ENCODE peak calls at places on chromosomes 2 and 18, in ten cellular contexts. H is cardiac muscle cell; Y is amniotic epithelial cell; X is stimulated activated CD4-positive, alpha-beta T cell treated with anti-CD3 and anti-CD28 coated beads, TNF-alpha, amount 100 ng/mL, for 1 hour; F is nucleus accumbens; U is type B pancreatic cell; R is GM06990; T is HS-5; S is GM20000; C is ecto neural progenitor cell. A is an unnamed sample.

GRCh38 chr2:85485815-85486214 is 53.2 kb upstream of the MAT2A start:
- DNase-seq in H (peak), Y (peak), X (no peak), F (no peak), U (no peak), R (no peak), T (no peak), S (no peak), C (no peak), A (no peak)

GRCh38 chr2:72859831-72860262 is 27.4 kb upstream of the SPR start:
- DNase-seq in H (peak), Y (peak), X (no peak), F (peak), U (no peak), R (peak), T (no peak), S (peak), C (peak), A (peak)

GRCh38 chr2:26529406-26530070 is 51.6 kb upstream of the OTOF start:
- DNase-seq in H (no peak), Y (no peak), X (no peak), F (no peak), U (no peak), R (no peak), T (no peak), S (no peak), C (no peak), A (no peak)

GRCh38 chr2:150234787-150235512 is 252.5 kb downstream of the RND3 start:
- DNase-seq in H (peak), Y (peak), X (no peak), F (no peak), U (no peak), R (no peak), T (peak), S (no peak), C (no peak), A (no peak)

GRCh38 chr2:47601518-47602015 is 181.4 kb upstream of the MSH6 start:
- DNase-seq in H (no peak), Y (no peak), X (no peak), F (no peak), U (no peak), R (no peak), T (no peak), S (no peak), C (no peak), A (no peak)

GRCh38 chr2:235826791-235827190 is 332.9 kb downstream of the AGAP1 start:
- DNase-seq in H (no peak), Y (no peak), X (no peak), F (no peak), U (no peak), R (no peak), T (no peak), S (no peak), C (no peak), A (no peak)

GRCh38 chr18:45110577-45111506 is 430.2 kb downstream of the SETBP1 start:
- DNase-seq in H (peak), Y (no peak), X (no peak), F (no peak), U (no peak), R (no peak), T (no peak), S (no peak), C (no peak), A (no peak)

GRCh38 chr18:8548186-8548585 is 61.1 kb upstream of the RAB12 start:
- DNase-seq in H (peak), Y (peak), X (no peak), F (no peak), U (no peak), R (no peak), T (peak), S (no peak), C (no peak), A (no peak)

GRCh38 chr18:58058720-58059119 is 14.7 kb downstream of the NEDD4L start:
- DNase-seq in H (no peak), Y (peak), X (no peak), F (no peak), U (no peak), R (no peak), T (no peak), S (no peak), C (no peak), A (no peak)

GRCh38 chr2:239774933-239775622 is 250.1 kb downstream of the NDUFA10 start:
- DNase-seq in H (no peak), Y (no peak), X (no peak), F (no peak), U (no peak), R (no peak), T (no peak), S (no peak), C (peak), A (no peak)

GRCh38 chr2:121363632-121364420 is 78.8 kb upstream of the TFCP2L1 start:
- DNase-seq in H (no peak), Y (peak), X (no peak), F (no peak), U (no peak), R (no peak), T (no peak), S (no peak), C (no peak), A (no peak)

GRCh38 chr2:118861741-118862140 is 14.3 kb upstream of the EN1 start:
- DNase-seq in H (no peak), Y (no peak), X (no peak), F (no peak), U (no peak), R (no peak), T (peak), S (no peak), C (no peak), A (no peak)

GRCh38 chr2:44932079-44932478 is 9.4 kb upstream of the SIX3 start:
- DNase-seq in H (no peak), Y (no peak), X (no peak), F (no peak), U (no peak), R (no peak), T (no peak), S (peak), C (peak), A (no peak)

GRCh38 chr2:82320296-82320695 is 2015.7 kb upstream of the LRRTM1 start:
- DNase-seq in H (no peak), Y (no peak), X (no peak), F (no peak), U (no peak), R (no peak), T (no peak), S (no peak), C (no peak), A (no peak)

GRCh38 chr2:44155577-44156446 is 12.9 kb upstream of the PPM1B start:
- DNase-seq in H (no peak), Y (peak), X (no peak), F (no peak), U (no peak), R (no peak), T (no peak), S (no peak), C (no peak), A (no peak)

GRCh38 chr2:179455824-179456223 is 191.2 kb upstream of the SESTD1 start:
- DNase-seq in H (no peak), Y (no peak), X (no peak), F (no peak), U (no peak), R (no peak), T (no peak), S (no peak), C (no peak), A (no peak)

GRCh38 chr2:172613035-172613434 is 57.1 kb downstream of the PDK1 start:
- DNase-seq in H (peak), Y (peak), X (no peak), F (no peak), U (no peak), R (no peak), T (no peak), S (no peak), C (peak), A (no peak)

GRCh38 chr18:26981373-26982082 is 116.0 kb upstream of the AQP4 start:
- DNase-seq in H (no peak), Y (no peak), X (no peak), F (no peak), U (no peak), R (no peak), T (no peak), S (no peak), C (no peak), A (no peak)

GRCh38 chr2:217987391-217987790 is 15.4 kb downstream of the TNS1 start:
- DNase-seq in H (no peak), Y (no peak), X (no peak), F (no peak), U (no peak), R (no peak), T (no peak), S (no peak), C (no peak), A (no peak)

GRCh38 chr2:216560695-216561370 is 62.2 kb downstream of the RPL37A start:
- DNase-seq in H (peak), Y (peak), X (no peak), F (no peak), U (no peak), R (no peak), T (no peak), S (no peak), C (no peak), A (no peak)

GRCh38 chr2:6835467-6835866 is 30.2 kb downstream of the CMPK2 start:
- DNase-seq in H (peak), Y (peak), X (no peak), F (no peak), U (no peak), R (no peak), T (no peak), S (no peak), C (no peak), A (no peak)

GRCh38 chr2:202932425-202933138 is 20.5 kb downstream of the CARF start:
- DNase-seq in H (peak), Y (peak), X (no peak), F (no peak), U (no peak), R (no peak), T (peak), S (no peak), C (no peak), A (no peak)

A was measured in stimulated activated naive CD4-positive, alpha-beta T cell treated with Interleukin-2 at 50 U/mL for 16 hours.